ENCODE peak calls at places on chromosomes 11 and 22, in ten cellular contexts. H, R, B, E, S, I, U, J, X and W are unnamed samples. For H3K4me1, the result is how much of the 10 kb centered on the place peaks cover.

GRCh38 chr22:26610072-26610958 is 7.5 kb downstream of the CRYBB1 start:
- DNase-seq in B (no peak), X (no peak), S (peak), R (peak), E (peak), J (no peak), H (no peak), U (peak), I (peak), W (peak)

GRCh38 chr11:38582756-38583155 is 1984.7 kb upstream of the RAG2 start:
- DNase-seq in J (no peak), S (no peak), I (peak), H (no peak), X (no peak), B (no peak), E (no peak), U (no peak), R (no peak), W (no peak)

GRCh38 chr22:35437038-35437437 is 37.1 kb downstream of the MCM5 start:
- DNase-seq in X (peak), B (no peak), I (no peak), H (no peak), U (peak), R (no peak), S (no peak), J (no peak), E (no peak), W (no peak)

GRCh38 chr11:107590460-107591097 is 368 bp upstream of the ELMOD1 start:
- DNase-seq in X (no peak), I (no peak), E (no peak), J (no peak), H (peak), B (no peak), S (no peak), U (peak), R (no peak), W (no peak)

GRCh38 chr22:46107089-46107664 is 43.1 kb upstream of the PPARA start:
- DNase-seq in J (no peak), E (no peak), H (no peak), X (no peak), U (peak), R (no peak), B (no peak), S (peak), I (no peak), W (no peak)

GRCh38 chr22:46846154-46846831 is 83.8 kb downstream of the TBC1D22A start:
- DNase-seq in E (no peak), H (no peak), B (no peak), R (no peak), X (no peak), J (no peak), S (no peak), I (peak), U (peak), W (no peak)

GRCh38 chr11:124075841-124076571 is 34.9 kb upstream of the OR10G7 start:
- DNase-seq in I (peak), U (peak), B (no peak), J (no peak), E (no peak), R (peak), S (peak), H (no peak), X (no peak), W (no peak)

GRCh38 chr11:128929991-128930390 is 12.7 kb downstream of the TP53AIP1 start:
- DNase-seq in U (peak), I (peak), J (no peak), S (no peak), H (no peak), E (no peak), B (no peak), X (no peak), R (peak), W (no peak)

GRCh38 chr11:64250875-64251721 is at the start of gene PLCB3:
- DNase-seq in I (peak), J (peak), X (no peak), E (peak), S (peak), H (peak), R (peak), B (no peak), U (peak), W (peak)

DNA sequence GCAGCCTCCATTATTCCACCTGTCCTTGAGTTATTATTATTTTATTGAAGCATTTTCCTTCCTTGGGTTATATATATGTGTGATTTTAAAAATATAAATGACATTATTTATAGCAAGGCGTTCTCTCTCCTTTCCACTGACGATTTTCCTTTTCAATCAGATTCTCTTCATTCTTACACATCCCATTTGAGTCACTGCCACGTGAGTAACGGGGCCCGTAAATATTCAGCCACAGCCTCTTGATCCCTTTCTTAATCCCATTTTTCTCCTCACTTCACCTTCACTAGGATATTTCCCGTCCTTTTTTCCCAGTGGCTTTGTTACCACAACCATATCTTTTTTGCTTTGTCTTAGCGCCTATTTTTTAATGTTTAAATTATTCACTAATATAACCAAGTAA is 396.2 kb downstream of the NTM start:
- DNase-seq in R (no peak), J (no peak), B (no peak), H (no peak), U (no peak), X (no peak), S (no peak), E (no peak), I (peak), W (no peak)
- H3K4me3 ChIP-seq in R (no peak), J (no peak), B (no peak), H (no peak), U (no peak), X (no peak), S (no peak), E (no peak), I (no peak), W (no peak)

GRCh38 chr22:42964994-42965699 is 49.8 kb downstream of the PACSIN2 start:
- DNase-seq in S (no peak), U (no peak), H (no peak), I (no peak), B (no peak), X (peak), J (no peak), E (no peak), R (no peak), W (peak)

GRCh38 chr22:42960146-42960509 is 54.8 kb downstream of the PACSIN2 start:
- DNase-seq in B (no peak), X (no peak), H (no peak), E (no peak), R (no peak), S (no peak), I (no peak), U (no peak), J (no peak), W (no peak)

GRCh38 chr22:42963231-42963595 is 51.7 kb downstream of the PACSIN2 start:
- DNase-seq in E (no peak), J (no peak), S (no peak), I (no peak), H (no peak), X (no peak), B (no peak), R (no peak), U (no peak), W (no peak)

GRCh38 chr22:42961815-42962214 is 53.1 kb downstream of the PACSIN2 start:
- DNase-seq in H (no peak), B (no peak), X (no peak), J (no peak), S (peak), U (peak), I (no peak), R (no peak), E (no peak), W (no peak)

DNA sequence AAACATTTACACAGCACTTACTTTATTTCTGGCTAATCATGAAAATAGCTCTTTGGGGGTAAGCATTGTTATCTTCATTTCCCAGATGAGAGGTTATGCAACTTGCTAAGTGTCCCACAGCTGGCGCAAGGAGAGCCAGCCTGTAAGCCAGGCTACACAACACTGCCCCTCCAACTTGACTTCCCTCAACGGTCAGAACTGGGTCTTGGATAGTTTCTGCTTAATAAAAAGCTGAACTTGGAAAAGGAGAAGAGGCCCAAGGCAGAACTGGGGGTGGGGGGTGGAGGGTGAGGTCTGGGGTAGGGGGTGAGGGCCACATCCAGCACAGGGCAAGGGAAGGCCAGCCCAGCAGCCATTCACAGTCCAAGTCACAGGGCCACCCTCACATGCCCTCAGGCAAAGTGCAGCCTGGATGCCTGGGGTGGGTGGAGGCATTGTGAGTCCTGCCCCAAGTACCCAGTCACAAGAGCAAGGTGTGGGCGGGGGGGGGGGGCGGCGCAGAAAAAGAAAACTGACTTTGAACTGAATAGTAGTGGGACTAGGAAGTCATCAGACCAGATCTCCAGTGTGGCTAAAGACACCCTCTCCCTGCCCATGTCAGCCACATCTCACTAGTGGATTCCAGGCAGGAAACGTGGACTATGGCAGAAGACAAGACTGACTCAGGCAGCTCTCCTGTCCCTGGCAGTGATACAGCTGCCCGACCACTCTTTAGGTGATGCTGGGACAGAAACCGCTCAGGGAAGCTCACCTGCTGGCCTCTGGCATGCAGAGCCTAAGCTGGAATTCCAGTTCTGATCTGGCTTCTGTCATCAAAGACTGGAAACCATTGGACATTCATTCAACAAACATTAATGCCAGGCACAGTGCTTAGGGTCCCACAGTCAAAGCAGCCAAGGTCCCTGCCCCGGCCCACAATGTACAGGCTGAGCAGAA is 52.4 kb downstream of the PACSIN2 start:
- DNase-seq in X (no peak), U (peak), B (no peak), R (peak), H (no peak), J (no peak), I (no peak), E (no peak), S (peak), W (no peak)
- H3K4me1 ChIP-seq in X (half or more), U (under half), B (under half), R (half or more), H (under half), J (under half), I (under half), E (half or more), S (under half), W (under half)

GRCh38 chr11:109984634-109985289 is 108.4 kb upstream of the ZC3H12C start:
- DNase-seq in E (no peak), H (no peak), R (peak), X (no peak), J (no peak), B (no peak), I (no peak), S (no peak), U (no peak), W (peak)
- H3K4me3 ChIP-seq in E (no peak), H (no peak), R (no peak), X (no peak), J (no peak), B (no peak), I (no peak), S (no peak), U (no peak), W (peak)

GRCh38 chr11:6609502-6610015 is 2.5 kb downstream of the TAF10 start:
- DNase-seq in H (no peak), I (no peak), U (no peak), X (no peak), E (no peak), S (no peak), J (no peak), B (no peak), R (no peak), W (no peak)
- H3K4me1 ChIP-seq in H (under half), I (under half), U (under half), X (under half), E (half or more), S (under half), J (under half), B (under half), R (under half), W (half or more)

GRCh38 chr11:19398772-19399542 is 158.2 kb upstream of the E2F8 start:
- DNase-seq in U (peak), B (peak), E (no peak), H (no peak), I (peak), R (peak), X (no peak), J (no peak), S (no peak), W (no peak)
- H3K4me3 ChIP-seq in U (peak), B (no peak), E (no peak), H (no peak), I (no peak), R (no peak), X (no peak), J (no peak), S (no peak), W (no peak)

GRCh38 chr11:67440229-67441081 is 2.8 kb downstream of the CORO1B start:
- DNase-seq in U (no peak), J (no peak), I (no peak), H (no peak), S (no peak), B (no peak), R (no peak), X (no peak), E (no peak), W (no peak)
- H3K4me1 ChIP-seq in U (under half), J (under half), I (under half), H (under half), S (under half), B (under half), R (under half), X (under half), E (half or more), W (half or more)

DNA sequence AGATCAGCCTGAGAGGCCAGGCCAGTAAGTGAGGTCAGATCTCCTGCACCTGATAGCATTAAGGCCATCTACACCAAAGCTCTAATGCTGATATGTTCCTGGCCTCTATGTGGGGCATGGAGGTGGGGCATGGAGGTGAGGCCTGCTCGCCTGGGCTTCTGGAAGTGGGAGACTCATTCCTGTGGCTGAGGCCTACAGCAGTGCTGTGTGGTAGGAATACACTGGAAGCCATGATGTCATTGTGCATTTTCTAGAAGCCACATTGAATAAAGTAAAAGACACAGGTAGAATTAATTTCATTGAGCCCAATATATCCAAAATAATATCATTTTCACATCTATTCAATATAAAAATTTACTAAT is 2.7 kb downstream of the PNPLA3 start:
- DNase-seq in U (no peak), I (peak), H (no peak), X (no peak), R (no peak), B (no peak), E (no peak), S (no peak), J (no peak), W (no peak)
- H3K4me3 ChIP-seq in U (no peak), I (no peak), H (no peak), X (no peak), R (no peak), B (no peak), E (no peak), S (no peak), J (no peak), W (no peak)

GRCh38 chr11:46099973-46100335 is 21.3 kb downstream of the PHF21A start:
- DNase-seq in H (no peak), U (peak), R (peak), X (no peak), B (no peak), S (no peak), I (peak), J (no peak), E (no peak), W (no peak)
- H3K4me1 ChIP-seq in H (under half), U (under half), R (under half), X (under half), B (under half), S (under half), I (under half), J (under half), E (under half), W (under half)